ENCODE peak calls at places on chromosomes 12 and 14, in ten cellular contexts. L is Panc1, P is kidney, M is heart left ventricle, I is neural progenitor cell, O is suprapubic skin, V is heart right ventricle, X is astrocyte, J is A549, D is cardiac muscle cell. Z is an unnamed sample. For H3K4me1, the result is how much of the 10 kb centered on the place peaks cover.

GRCh38 chr14:45359766-45360165 is 106.8 kb upstream of the MIS18BP1 start:
- DNase-seq in L (no peak), P (no peak), M (no peak), I (no peak), O (no peak), V (no peak), X (peak), J (no peak), D (no peak), Z (no peak)

GRCh38 chr14:33781267-33781666 is 169.6 kb downstream of the EGLN3 start:
- DNase-seq in L (no peak), P (no peak), M (no peak), I (no peak), O (no peak), V (no peak), X (no peak), J (no peak), D (no peak), Z (no peak)

GRCh38 chr12:56151672-56152131 is 685 bp upstream of the MYL6B start:
- DNase-seq in L (peak), P (peak), M (peak), I (peak), O (no peak), V (no peak), X (no peak), J (peak), D (peak), Z (peak)

GRCh38 chr12:105671720-105672119 is 341.2 kb downstream of the C12orf75 start:
- DNase-seq in L (no peak), P (no peak), M (no peak), I (no peak), O (no peak), V (no peak), X (peak), J (no peak), D (no peak), Z (no peak)

GRCh38 chr12:25422241-25422640 is 130.8 kb downstream of the LMNTD1 start:
- DNase-seq in L (no peak), P (no peak), M (no peak), I (no peak), O (no peak), V (no peak), X (no peak), J (no peak), D (no peak), Z (no peak)

GRCh38 chr14:92563359-92563758 is 49.8 kb downstream of the RIN3 start:
- DNase-seq in L (no peak), P (no peak), M (no peak), I (no peak), O (no peak), V (no peak), X (peak), J (no peak), D (no peak), Z (no peak)

GRCh38 chr12:1054103-1054838 is 63.2 kb downstream of the ERC1 start:
- DNase-seq in L (no peak), P (no peak), M (no peak), I (peak), O (no peak), V (no peak), X (no peak), J (no peak), D (peak), Z (no peak)

GRCh38 chr14:56474419-56475022 is 105.1 kb upstream of the TMEM260 start:
- DNase-seq in L (peak), P (no peak), M (no peak), I (peak), O (no peak), V (no peak), X (peak), J (peak), D (peak), Z (no peak)

GRCh38 chr14:90301580-90302181 is 30.1 kb downstream of the NRDE2 start:
- DNase-seq in L (peak), P (no peak), M (no peak), I (peak), O (no peak), V (no peak), X (peak), J (peak), D (peak), Z (no peak)

DNA sequence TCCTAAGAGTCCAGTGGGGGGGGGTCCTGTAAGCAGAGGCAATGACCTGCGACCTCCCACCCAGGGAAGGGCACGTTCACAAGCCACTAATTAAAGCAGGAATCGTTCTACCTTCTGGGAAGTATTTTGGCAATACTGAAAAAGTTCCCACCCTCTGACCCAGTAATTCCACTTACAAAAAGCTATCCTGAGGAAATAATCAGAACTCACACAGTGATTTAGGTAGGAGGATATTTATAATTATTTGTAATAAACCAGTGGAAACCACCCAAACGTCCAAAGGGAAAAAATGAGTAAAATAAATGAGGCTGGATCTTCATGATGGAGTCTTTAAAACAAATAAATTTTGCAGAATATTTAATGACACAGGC is 54.7 kb downstream of the SSH1 start:
- DNase-seq in L (no peak), P (no peak), M (no peak), I (no peak), O (no peak), V (no peak), X (no peak), J (no peak), D (no peak), Z (no peak)
- H3K4me3 ChIP-seq in L (no peak), P (no peak), M (peak), I (no peak), O (peak), V (peak), X (no peak), J (no peak), D (no peak), Z (no peak)

DNA sequence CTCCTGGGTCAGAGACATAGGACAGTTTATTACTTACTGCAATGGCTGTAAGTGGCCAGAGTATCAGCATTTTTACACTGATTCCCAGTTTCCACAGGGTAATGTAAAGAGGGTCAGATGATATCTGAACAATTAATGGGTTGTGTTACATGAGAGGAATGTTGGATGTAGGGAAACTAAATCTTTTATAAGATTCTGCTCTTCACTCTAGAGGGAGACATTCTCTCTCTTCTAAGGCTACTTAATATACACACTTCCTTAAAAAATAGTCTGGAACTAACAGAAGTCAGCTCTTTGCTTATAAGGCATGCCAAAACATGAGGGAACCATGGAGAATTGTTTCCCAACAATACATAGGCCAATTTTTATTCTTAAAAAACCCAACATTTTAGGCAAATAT is 389.8 kb downstream of the ETNK1 start:
- DNase-seq in L (no peak), P (no peak), M (no peak), I (no peak), O (no peak), V (no peak), X (no peak), J (no peak), D (no peak), Z (no peak)
- TF ChIP-seq CTCF in L (no peak), P (no peak), M (no peak), I (no peak), O (no peak), V (no peak), X (no peak), J (no peak), D (no peak), Z (no peak)

DNA sequence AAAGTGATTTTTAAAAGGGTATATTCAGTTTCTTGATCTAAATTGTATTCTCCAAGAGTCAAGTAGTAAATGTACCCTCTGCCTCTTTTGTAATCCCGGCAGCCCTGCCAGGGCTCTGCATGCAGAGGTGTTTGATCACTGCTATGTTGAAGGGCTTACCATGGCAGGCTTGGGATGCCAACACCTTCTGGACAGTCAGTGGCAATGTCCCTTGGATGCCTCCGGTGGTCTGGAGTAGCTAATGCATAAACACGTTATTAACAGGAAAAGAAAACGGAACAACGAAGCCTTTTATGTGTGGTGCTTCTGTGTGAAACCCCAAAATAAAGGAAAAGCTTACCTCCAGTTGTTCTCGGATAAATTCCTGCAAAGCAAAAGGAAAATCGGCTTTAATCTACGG is 19.9 kb downstream of the EIF2B2 start:
- DNase-seq in L (no peak), P (no peak), M (peak), I (peak), O (no peak), V (peak), X (no peak), J (peak), D (peak), Z (no peak)
- H3K4me1 ChIP-seq in L (under half), P (under half), M (under half), I (under half), O (under half), V (under half), X (under half), J (under half), D (under half), Z (under half)

GRCh38 chr12:4214912-4215861 is 58.4 kb upstream of the CCND2 start:
- DNase-seq in L (no peak), P (no peak), M (peak), I (no peak), O (peak), V (peak), X (no peak), J (no peak), D (no peak), Z (peak)
- H3K4me3 ChIP-seq in L (no peak), P (no peak), M (no peak), I (no peak), O (no peak), V (no peak), X (no peak), J (no peak), D (no peak), Z (no peak)

DNA sequence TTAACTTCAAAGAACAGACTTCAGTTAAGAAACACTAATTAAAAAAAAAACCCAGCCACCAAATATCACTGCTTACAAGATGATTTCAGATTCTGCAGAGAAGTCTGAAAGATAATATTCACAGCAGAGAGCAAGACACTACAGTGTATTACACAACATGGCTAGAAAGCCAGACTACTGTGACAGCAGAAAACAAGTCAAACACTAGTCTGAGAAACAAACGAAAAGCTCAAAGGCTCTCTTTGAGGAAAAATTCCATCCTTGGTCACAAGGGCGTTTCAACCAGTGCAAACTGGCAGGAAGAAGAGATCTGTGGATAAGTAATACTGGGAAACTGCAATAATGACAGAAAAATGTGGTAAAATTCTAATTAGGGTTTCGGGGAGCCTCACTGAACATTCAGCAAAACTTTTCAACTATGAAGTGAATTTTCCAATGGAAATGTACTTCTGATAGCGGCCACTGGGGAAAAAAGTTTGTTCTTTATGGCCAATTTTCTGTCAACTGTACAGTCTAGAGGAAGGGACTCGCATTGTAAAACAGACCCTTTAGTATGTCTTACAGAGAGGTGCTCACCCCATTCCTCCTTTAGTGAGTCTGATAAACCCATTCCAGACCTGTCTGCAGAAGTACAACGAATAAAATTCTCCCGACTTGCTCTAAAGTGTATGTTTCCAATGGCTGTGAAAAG is 50.4 kb downstream of the ACADS start:
- DNase-seq in L (no peak), P (no peak), M (no peak), I (no peak), O (no peak), V (no peak), X (peak), J (no peak), D (no peak), Z (no peak)
- TF ChIP-seq CTCF in L (no peak), P (peak), M (no peak), I (peak), O (no peak), V (no peak), X (peak), J (no peak), D (peak), Z (no peak)

DNA sequence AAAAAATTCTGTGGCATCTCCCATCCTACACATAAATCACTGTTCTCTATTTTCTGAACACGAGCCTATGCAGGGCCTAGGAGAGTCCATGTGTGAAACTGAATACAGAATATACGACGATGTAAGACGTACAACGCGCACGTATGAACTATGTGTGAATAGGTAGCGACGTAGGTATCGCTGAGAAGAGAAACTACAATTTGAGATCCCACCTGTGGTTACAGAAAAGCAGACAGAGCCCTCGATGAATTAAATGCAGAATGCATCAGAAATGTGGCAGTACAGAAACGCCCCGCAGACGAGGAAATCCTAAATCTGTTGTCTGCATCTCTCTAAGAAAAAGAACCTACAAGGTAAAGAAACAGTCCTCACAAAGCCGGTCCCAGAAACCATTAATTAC is 12.7 kb downstream of the BCL11B start:
- DNase-seq in L (no peak), P (no peak), M (no peak), I (no peak), O (no peak), V (no peak), X (no peak), J (no peak), D (no peak), Z (no peak)
- H3K4me1 ChIP-seq in L (under half), P (under half), M (under half), I (under half), O (half or more), V (under half), X (under half), J (under half), D (under half), Z (under half)

GRCh38 chr14:61716956-61717355 is 21.6 kb downstream of the HIF1A start:
- DNase-seq in L (no peak), P (no peak), M (no peak), I (no peak), O (no peak), V (no peak), X (no peak), J (no peak), D (no peak), Z (no peak)
- H3K4me3 ChIP-seq in L (no peak), P (no peak), M (no peak), I (no peak), O (no peak), V (no peak), X (no peak), J (no peak), D (no peak), Z (no peak)

GRCh38 chr12:2667716-2668440 is 126.9 kb upstream of the FKBP4 start:
- DNase-seq in L (no peak), P (peak), M (no peak), I (no peak), O (no peak), V (no peak), X (no peak), J (no peak), D (no peak), Z (no peak)
- TF ChIP-seq CTCF in L (no peak), P (no peak), M (no peak), I (no peak), O (no peak), V (no peak), X (no peak), J (no peak), D (no peak), Z (no peak)

DNA sequence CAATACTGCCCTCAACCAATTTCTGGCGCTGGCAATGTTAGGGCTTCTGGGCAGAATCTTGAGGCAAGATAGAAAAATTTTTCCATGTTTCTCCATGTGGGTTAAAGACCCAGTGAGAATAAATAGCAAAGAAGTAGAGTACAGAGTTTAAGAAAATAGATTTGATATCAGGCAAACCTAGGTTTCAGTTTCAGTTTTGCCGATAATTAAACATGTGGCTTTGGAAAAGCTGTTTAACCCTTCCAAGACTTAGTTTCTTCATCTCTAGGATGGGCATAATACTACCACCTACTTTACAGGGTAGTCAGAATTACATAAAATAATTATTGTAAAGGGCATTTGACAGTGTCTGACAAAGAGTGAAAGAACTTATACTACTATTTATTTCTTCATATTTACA is 360.4 kb downstream of the PCNX1 start:
- DNase-seq in L (no peak), P (no peak), M (no peak), I (no peak), O (no peak), V (no peak), X (no peak), J (no peak), D (no peak), Z (no peak)
- H3K4me1 ChIP-seq in L (under half), P (under half), M (under half), I (under half), O (under half), V (under half), X (under half), J (under half), D (under half), Z (under half)

GRCh38 chr12:13195848-13196301 is 651 bp upstream of the EMP1 start:
- DNase-seq in L (no peak), P (no peak), M (peak), I (no peak), O (no peak), V (no peak), X (peak), J (peak), D (no peak), Z (no peak)
- H3K4me3 ChIP-seq in L (peak), P (peak), M (peak), I (no peak), O (peak), V (peak), X (peak), J (no peak), D (no peak), Z (no peak)

Z was measured in lung.